ENCODE peak calls at places on chromosome 22, in six cellular contexts. One of them, this sample, is unnamed.
A peak's percentile ranks its signal among the peaks of the same experiment; 100 is the strongest.

GRCh38 chr22:32764330-32765116 is 37.0 kb upstream of the TIMP3 start:
- DNase-seq in body of pancreas: peak; percentile 32
- DNase-seq in stomach: no peak
- DNase-seq in mammary epithelial cell: peak; percentile 60
- DNase-seq in right atrium auricular region: peak; percentile 78
- DNase-seq in cardiac muscle cell: peak; percentile 94
- DNase-seq in this sample: no peak

GRCh38 chr22:46012881-46013281 is 35.9 kb upstream of the WNT7B start:
- DNase-seq in body of pancreas: no peak
- DNase-seq in stomach: no peak
- DNase-seq in mammary epithelial cell: no peak
- DNase-seq in right atrium auricular region: no peak
- DNase-seq in cardiac muscle cell: no peak
- DNase-seq in this sample: no peak

GRCh38 chr22:50698546-50698945 is 25.9 kb downstream of the SHANK3 start:
- DNase-seq in body of pancreas: no peak
- DNase-seq in stomach: no peak
- DNase-seq in mammary epithelial cell: no peak
- DNase-seq in right atrium auricular region: no peak
- DNase-seq in cardiac muscle cell: no peak
- DNase-seq in this sample: no peak

GRCh38 chr22:27597703-27598444 is 203.7 kb downstream of the MN1 start:
- DNase-seq in body of pancreas: peak; percentile 27
- DNase-seq in stomach: no peak
- DNase-seq in mammary epithelial cell: peak; percentile 28
- DNase-seq in right atrium auricular region: no peak
- DNase-seq in cardiac muscle cell: peak; percentile 21
- DNase-seq in this sample: no peak

GRCh38 chr22:49015993-49016908 is 811.4 kb downstream of the BRD1 start:
- DNase-seq in body of pancreas: no peak
- DNase-seq in stomach: peak; percentile 22
- DNase-seq in mammary epithelial cell: no peak
- DNase-seq in right atrium auricular region: peak; percentile 61
- DNase-seq in cardiac muscle cell: no peak
- DNase-seq in this sample: no peak

GRCh38 chr22:28930357-28931007 is 47.1 kb downstream of the ZNRF3 start:
- DNase-seq in body of pancreas: no peak
- DNase-seq in stomach: no peak
- DNase-seq in mammary epithelial cell: no peak
- DNase-seq in right atrium auricular region: no peak
- DNase-seq in cardiac muscle cell: peak; percentile 47
- DNase-seq in this sample: no peak

GRCh38 chr22:31170971-31171370 is 11.0 kb downstream of the RNF185 start:
- DNase-seq in body of pancreas: no peak
- DNase-seq in stomach: no peak
- DNase-seq in mammary epithelial cell: no peak
- DNase-seq in right atrium auricular region: no peak
- DNase-seq in cardiac muscle cell: no peak
- DNase-seq in this sample: no peak

GRCh38 chr22:38871360-38872171 is 450 bp downstream of the CBX6 start:
- DNase-seq in body of pancreas: no peak
- DNase-seq in stomach: peak; percentile 25
- DNase-seq in mammary epithelial cell: peak; percentile 25
- DNase-seq in right atrium auricular region: peak; percentile 57
- DNase-seq in cardiac muscle cell: peak; percentile 25
- DNase-seq in this sample: no peak

GRCh38 chr22:23180893-23181762 is 819 bp downstream of the BCR start:
- DNase-seq in body of pancreas: peak; percentile 40
- DNase-seq in stomach: no peak
- DNase-seq in mammary epithelial cell: peak; percentile 39
- DNase-seq in right atrium auricular region: no peak
- DNase-seq in cardiac muscle cell: no peak
- DNase-seq in this sample: no peak

GRCh38 chr22:49574861-49575702 is 252.6 kb downstream of the BRD1 start:
- DNase-seq in body of pancreas: no peak
- DNase-seq in stomach: peak; percentile 8
- DNase-seq in mammary epithelial cell: no peak
- DNase-seq in right atrium auricular region: no peak
- DNase-seq in cardiac muscle cell: no peak
- DNase-seq in this sample: no peak

GRCh38 chr22:22709719-22710445 is 65.5 kb downstream of the GGTLC2 start:
- DNase-seq in body of pancreas: no peak
- DNase-seq in stomach: no peak
- DNase-seq in mammary epithelial cell: no peak
- DNase-seq in right atrium auricular region: peak; percentile 13
- DNase-seq in cardiac muscle cell: no peak
- DNase-seq in this sample: no peak

GRCh38 chr22:44884968-44885805 is 124.6 kb downstream of the PHF21B start:
- DNase-seq in body of pancreas: no peak
- DNase-seq in stomach: no peak
- DNase-seq in mammary epithelial cell: no peak
- DNase-seq in right atrium auricular region: no peak
- DNase-seq in cardiac muscle cell: no peak
- DNase-seq in this sample: no peak

GRCh38 chr22:35834080-35834479 is 116.4 kb downstream of the APOL5 start:
- DNase-seq in body of pancreas: no peak
- DNase-seq in stomach: no peak
- DNase-seq in mammary epithelial cell: no peak
- DNase-seq in right atrium auricular region: no peak
- DNase-seq in cardiac muscle cell: no peak
- DNase-seq in this sample: no peak

GRCh38 chr22:45157907-45158306 is 5.8 kb upstream of the NUP50 start:
- DNase-seq in body of pancreas: no peak
- DNase-seq in stomach: no peak
- DNase-seq in mammary epithelial cell: no peak
- DNase-seq in right atrium auricular region: no peak
- DNase-seq in cardiac muscle cell: no peak
- DNase-seq in this sample: no peak

GRCh38 chr22:46425011-46425410 is 89.5 kb downstream of the TRMU start:
- DNase-seq in body of pancreas: no peak
- DNase-seq in stomach: no peak
- DNase-seq in mammary epithelial cell: peak; percentile 83
- DNase-seq in right atrium auricular region: no peak
- DNase-seq in cardiac muscle cell: peak; percentile 11
- DNase-seq in this sample: no peak

GRCh38 chr22:26168934-26169311 is 339 bp upstream of the SEZ6L start:
- DNase-seq in body of pancreas: no peak
- DNase-seq in stomach: no peak
- DNase-seq in mammary epithelial cell: no peak
- DNase-seq in right atrium auricular region: no peak
- DNase-seq in cardiac muscle cell: no peak
- DNase-seq in this sample: no peak

GRCh38 chr22:50304528-50305392 is 2.7 kb downstream of the PLXNB2 start:
- DNase-seq in body of pancreas: peak; percentile 59
- DNase-seq in stomach: peak; percentile 88
- DNase-seq in mammary epithelial cell: peak; percentile 64
- DNase-seq in right atrium auricular region: no peak
- DNase-seq in cardiac muscle cell: peak; percentile 51
- DNase-seq in this sample: no peak

GRCh38 chr22:23404689-23405365 is 175.3 kb downstream of the IGLL1 start:
- DNase-seq in body of pancreas: peak; percentile 14
- DNase-seq in stomach: peak; percentile 42
- DNase-seq in mammary epithelial cell: no peak
- DNase-seq in right atrium auricular region: no peak
- DNase-seq in cardiac muscle cell: peak; percentile 48
- DNase-seq in this sample: no peak

GRCh38 chr22:46066691-46067090 is 83.6 kb upstream of the PPARA start:
- DNase-seq in body of pancreas: no peak
- DNase-seq in stomach: peak; percentile 44
- DNase-seq in mammary epithelial cell: peak; percentile 74
- DNase-seq in right atrium auricular region: no peak
- DNase-seq in cardiac muscle cell: no peak
- DNase-seq in this sample: no peak

GRCh38 chr22:27311666-27312566 is 489.6 kb downstream of the MN1 start:
- DNase-seq in body of pancreas: no peak
- DNase-seq in stomach: no peak
- DNase-seq in mammary epithelial cell: no peak
- DNase-seq in right atrium auricular region: no peak
- DNase-seq in cardiac muscle cell: peak; percentile 52
- DNase-seq in this sample: no peak

GRCh38 chr22:24023204-24023789 is 12.2 kb downstream of the CABIN1 start:
- DNase-seq in body of pancreas: no peak
- DNase-seq in stomach: no peak
- DNase-seq in mammary epithelial cell: no peak
- DNase-seq in right atrium auricular region: no peak
- DNase-seq in cardiac muscle cell: no peak
- DNase-seq in this sample: no peak

GRCh38 chr22:37658133-37659065 is at the start of gene PDXP:
- DNase-seq in body of pancreas: peak; percentile 99
- DNase-seq in stomach: peak; percentile 99
- DNase-seq in mammary epithelial cell: peak; percentile 100
- DNase-seq in right atrium auricular region: peak; percentile 100
- DNase-seq in cardiac muscle cell: peak; percentile 100
- DNase-seq in this sample: peak; percentile 99

GRCh38 chr22:37659897-37660708 is 1.6 kb downstream of the PDXP start:
- DNase-seq in body of pancreas: no peak
- DNase-seq in stomach: no peak
- DNase-seq in mammary epithelial cell: no peak
- DNase-seq in right atrium auricular region: no peak
- DNase-seq in cardiac muscle cell: no peak
- DNase-seq in this sample: no peak

GRCh38 chr22:37660709-37661045 is 2.2 kb downstream of the PDXP start:
- DNase-seq in body of pancreas: no peak
- DNase-seq in stomach: no peak
- DNase-seq in mammary epithelial cell: no peak
- DNase-seq in right atrium auricular region: no peak
- DNase-seq in cardiac muscle cell: no peak
- DNase-seq in this sample: no peak

GRCh38 chr22:37657590-37658132 is 862 bp upstream of the PDXP start:
- DNase-seq in body of pancreas: no peak
- DNase-seq in stomach: no peak
- DNase-seq in mammary epithelial cell: peak; percentile 29
- DNase-seq in right atrium auricular region: no peak
- DNase-seq in cardiac muscle cell: no peak
- DNase-seq in this sample: no peak

GRCh38 chr22:37659066-37659896 is 758 bp downstream of the PDXP start:
- DNase-seq in body of pancreas: peak; percentile 61
- DNase-seq in stomach: no peak
- DNase-seq in mammary epithelial cell: no peak
- DNase-seq in right atrium auricular region: no peak
- DNase-seq in cardiac muscle cell: no peak
- DNase-seq in this sample: no peak
- H3K4me1 ChIP-seq in body of pancreas: peaks cover 31% of the 10 kb centered on the region
- H3K4me1 ChIP-seq in stomach: peaks cover 47% of the 10 kb centered on the region
- H3K4me1 ChIP-seq in mammary epithelial cell: peaks cover 21% of the 10 kb centered on the region
- H3K4me1 ChIP-seq in right atrium auricular region: peaks cover 50% of the 10 kb centered on the region
- H3K4me1 ChIP-seq in cardiac muscle cell: peaks cover 14% of the 10 kb centered on the region
- H3K4me1 ChIP-seq in this sample: peaks cover 4% of the 10 kb centered on the region

GRCh38 chr22:40609216-40609615 is 27.3 kb downstream of the MRTFA start:
- DNase-seq in body of pancreas: no peak
- DNase-seq in stomach: no peak
- DNase-seq in mammary epithelial cell: no peak
- DNase-seq in right atrium auricular region: no peak
- DNase-seq in cardiac muscle cell: peak; percentile 62
- DNase-seq in this sample: no peak

GRCh38 chr22:40603088-40603605 is 33.4 kb downstream of the MRTFA start:
- DNase-seq in body of pancreas: no peak
- DNase-seq in stomach: no peak
- DNase-seq in mammary epithelial cell: peak; percentile 66
- DNase-seq in right atrium auricular region: no peak
- DNase-seq in cardiac muscle cell: peak; percentile 58
- DNase-seq in this sample: no peak

GRCh38 chr22:40607506-40607905 is 29.0 kb downstream of the MRTFA start:
- DNase-seq in body of pancreas: no peak
- DNase-seq in stomach: no peak
- DNase-seq in mammary epithelial cell: no peak
- DNase-seq in right atrium auricular region: no peak
- DNase-seq in cardiac muscle cell: no peak
- DNase-seq in this sample: no peak

GRCh38 chr22:40605676-40606250 is 30.8 kb downstream of the MRTFA start:
- DNase-seq in body of pancreas: no peak
- DNase-seq in stomach: no peak
- DNase-seq in mammary epithelial cell: no peak
- DNase-seq in right atrium auricular region: no peak
- DNase-seq in cardiac muscle cell: peak; percentile 42
- DNase-seq in this sample: no peak

DNA sequence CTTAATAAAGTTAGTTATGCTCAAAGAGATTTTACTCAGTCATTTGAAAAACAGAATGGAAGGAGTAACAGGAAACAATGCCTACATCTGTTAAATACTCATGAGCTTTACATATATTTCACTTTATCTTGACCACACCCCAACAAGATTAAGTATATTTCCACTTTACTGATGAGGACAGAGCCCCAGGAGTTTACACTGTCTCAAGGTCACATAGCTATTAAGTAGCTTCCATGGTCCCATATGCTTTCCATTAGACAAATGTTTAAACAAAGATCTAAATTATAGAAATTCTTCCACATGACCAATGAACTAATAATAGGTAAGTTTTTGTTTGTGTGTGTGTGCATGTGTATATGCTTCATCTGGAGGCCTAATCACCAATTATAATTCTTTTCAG is 30.2 kb downstream of the MRTFA start:
- DNase-seq in body of pancreas: no peak
- DNase-seq in stomach: no peak
- DNase-seq in mammary epithelial cell: no peak
- DNase-seq in right atrium auricular region: no peak
- DNase-seq in cardiac muscle cell: no peak
- DNase-seq in this sample: no peak
- H3K4me1 ChIP-seq in body of pancreas: peaks cover 61% of the 10 kb centered on the region
- H3K4me1 ChIP-seq in stomach: peaks cover 92% of the 10 kb centered on the region
- H3K4me1 ChIP-seq in mammary epithelial cell: peaks cover 43% of the 10 kb centered on the region
- H3K4me1 ChIP-seq in right atrium auricular region: peaks cover 69% of the 10 kb centered on the region
- H3K4me1 ChIP-seq in cardiac muscle cell: peaks cover 28% of the 10 kb centered on the region
- H3K4me1 ChIP-seq in this sample: peaks cover 1% of the 10 kb centered on the region

DNA sequence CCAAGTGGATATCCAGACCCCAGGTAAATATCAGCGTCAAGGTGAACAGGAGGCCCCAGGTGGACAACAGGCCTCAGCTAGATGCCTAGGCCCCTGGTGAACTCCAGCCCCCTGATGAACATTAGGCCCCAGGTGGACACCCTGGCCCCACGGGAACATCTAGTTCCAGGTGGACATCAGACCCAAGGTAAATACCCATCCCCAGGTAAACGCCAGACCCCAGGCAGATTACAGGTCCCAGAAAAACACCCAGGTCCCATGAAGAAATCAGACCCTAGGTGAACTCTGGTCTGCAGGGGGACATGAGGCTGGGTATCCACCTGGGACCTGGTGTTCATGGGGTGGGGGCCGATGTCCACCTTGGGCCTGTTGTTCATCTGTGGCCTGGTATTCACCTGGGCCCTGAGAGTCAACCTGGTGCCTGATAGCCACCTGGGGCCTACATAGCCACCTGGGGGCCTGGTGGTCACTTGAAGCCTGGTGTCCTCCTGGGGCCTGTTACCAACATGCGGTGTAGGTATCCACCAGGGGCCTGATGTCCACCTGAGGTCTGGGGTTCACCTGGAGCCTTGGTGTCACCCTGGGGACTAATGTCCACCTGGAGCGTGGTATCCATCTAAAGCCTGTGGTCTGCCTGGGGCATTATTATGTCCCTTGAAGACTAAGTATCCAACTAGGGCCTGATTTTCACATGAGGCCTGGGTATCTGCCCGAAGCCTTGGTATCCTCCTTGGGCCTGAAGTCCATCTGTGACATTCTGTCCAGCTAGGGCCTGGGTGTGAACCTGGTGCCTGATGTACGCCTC is 56.8 kb upstream of the SEPTIN5 start:
- DNase-seq in body of pancreas: no peak
- DNase-seq in stomach: no peak
- DNase-seq in mammary epithelial cell: no peak
- DNase-seq in right atrium auricular region: peak; percentile 11
- DNase-seq in cardiac muscle cell: no peak
- DNase-seq in this sample: no peak
- H3K4me1 ChIP-seq in body of pancreas: no peaks in the 10 kb centered on the region
- H3K4me1 ChIP-seq in stomach: no peaks in the 10 kb centered on the region
- H3K4me1 ChIP-seq in mammary epithelial cell: no peaks in the 10 kb centered on the region
- H3K4me1 ChIP-seq in right atrium auricular region: no peaks in the 10 kb centered on the region
- H3K4me1 ChIP-seq in cardiac muscle cell: no peaks in the 10 kb centered on the region
- H3K4me1 ChIP-seq in this sample: no peaks in the 10 kb centered on the region

GRCh38 chr22:42645938-42646568 is 3.1 kb downstream of the CYB5R3 start:
- DNase-seq in body of pancreas: peak; percentile 30
- DNase-seq in stomach: peak; percentile 70
- DNase-seq in mammary epithelial cell: no peak
- DNase-seq in right atrium auricular region: no peak
- DNase-seq in cardiac muscle cell: no peak
- DNase-seq in this sample: no peak
- H3K4me1 ChIP-seq in body of pancreas: peaks cover 72% of the 10 kb centered on the region
- H3K4me1 ChIP-seq in stomach: peaks cover 81% of the 10 kb centered on the region
- H3K4me1 ChIP-seq in mammary epithelial cell: peaks cover 43% of the 10 kb centered on the region
- H3K4me1 ChIP-seq in right atrium auricular region: peaks cover 79% of the 10 kb centered on the region
- H3K4me1 ChIP-seq in cardiac muscle cell: peaks cover 55% of the 10 kb centered on the region
- H3K4me1 ChIP-seq in this sample: peaks cover 17% of the 10 kb centered on the region

This sample was measured in iPS DF 6.9.